ENCODE peak calls at places on chromosomes 1 and 21, in ten cellular contexts. J, G, C, P, O, E, V, I, B and N are unnamed samples.
A peak's percentile ranks its signal among the peaks of the same experiment; 100 is the strongest.

GRCh38 chr1:111471012-111471411 is 2.8 kb upstream of the C1orf162 start:
- DNase-seq in J (no peak), G (peak; percentile 41), C (peak; percentile 63), P (no peak), O (no peak), E (no peak), V (no peak), I (no peak), B (peak; percentile 90), N (no peak)

GRCh38 chr1:207987164-207987563 is 76.2 kb upstream of the CD34 start:
- DNase-seq in J (no peak), G (no peak), C (no peak), P (no peak), O (no peak), E (no peak), V (no peak), I (no peak), B (no peak), N (no peak)

GRCh38 chr1:192788184-192788583 is 20.7 kb upstream of the RGS2 start:
- DNase-seq in J (no peak), G (no peak), C (no peak), P (no peak), O (peak; percentile 76), E (peak; percentile 26), V (no peak), I (peak; percentile 85), B (no peak), N (no peak)

GRCh38 chr1:239044829-239045228 is 341.5 kb upstream of the CHRM3 start:
- DNase-seq in J (no peak), G (no peak), C (no peak), P (no peak), O (no peak), E (no peak), V (no peak), I (no peak), B (no peak), N (no peak)

GRCh38 chr21:45123440-45123839 is 49.1 kb downstream of the ADARB1 start:
- DNase-seq in J (no peak), G (no peak), C (no peak), P (no peak), O (no peak), E (no peak), V (no peak), I (no peak), B (no peak), N (no peak)

GRCh38 chr1:156903328-156904091 is 10.0 kb downstream of the PEAR1 start:
- DNase-seq in J (no peak), G (no peak), C (no peak), P (no peak), O (no peak), E (no peak), V (no peak), I (no peak), B (no peak), N (no peak)

GRCh38 chr1:168428063-168428731 is 115.6 kb downstream of the XCL2 start:
- DNase-seq in J (no peak), G (no peak), C (no peak), P (no peak), O (peak; percentile 7), E (no peak), V (peak; percentile 39), I (no peak), B (no peak), N (no peak)

GRCh38 chr1:9289090-9289534 is 3.6 kb upstream of the SPSB1 start:
- DNase-seq in J (peak; percentile 64), G (no peak), C (peak; percentile 78), P (no peak), O (peak; percentile 51), E (peak; percentile 77), V (peak; percentile 67), I (peak; percentile 74), B (peak; percentile 92), N (no peak)

GRCh38 chr1:93669369-93669768 is 12.3 kb downstream of the BCAR3 start:
- DNase-seq in J (no peak), G (no peak), C (no peak), P (no peak), O (no peak), E (peak; percentile 26), V (no peak), I (peak; percentile 58), B (no peak), N (no peak)

GRCh38 chr1:79848316-79848715 is 841.8 kb upstream of the ADGRL4 start:
- DNase-seq in J (no peak), G (no peak), C (no peak), P (no peak), O (no peak), E (no peak), V (no peak), I (peak; percentile 10), B (no peak), N (no peak)

GRCh38 chr1:198809247-198809646 is 170.4 kb downstream of the PTPRC start:
- DNase-seq in J (no peak), G (no peak), C (no peak), P (no peak), O (peak; percentile 41), E (no peak), V (no peak), I (peak; percentile 64), B (no peak), N (no peak)

GRCh38 chr1:7149080-7149838 is 364.0 kb downstream of the CAMTA1 start:
- DNase-seq in J (no peak), G (no peak), C (no peak), P (no peak), O (no peak), E (no peak), V (peak; percentile 79), I (no peak), B (no peak), N (no peak)

GRCh38 chr1:151994956-151995355 is 1.3 kb upstream of the S100A10 start:
- DNase-seq in J (no peak), G (no peak), C (no peak), P (no peak), O (peak; percentile 96), E (no peak), V (no peak), I (peak; percentile 98), B (no peak), N (peak; percentile 94)

GRCh38 chr1:2971146-2971501 is 50.1 kb upstream of the ACTRT2 start:
- DNase-seq in J (no peak), G (no peak), C (no peak), P (no peak), O (no peak), E (no peak), V (no peak), I (no peak), B (peak; percentile 49), N (no peak)

GRCh38 chr1:184298321-184299052 is 88.3 kb upstream of the C1orf21 start:
- DNase-seq in J (no peak), G (no peak), C (no peak), P (no peak), O (no peak), E (no peak), V (no peak), I (no peak), B (no peak), N (no peak)

GRCh38 chr1:213582976-213583567 is 404.7 kb upstream of the PROX1 start:
- DNase-seq in J (no peak), G (no peak), C (no peak), P (no peak), O (no peak), E (no peak), V (no peak), I (no peak), B (no peak), N (no peak)

GRCh38 chr1:72066431-72066830 is 215.9 kb downstream of the NEGR1 start:
- DNase-seq in J (no peak), G (no peak), C (no peak), P (no peak), O (peak; percentile 7), E (no peak), V (no peak), I (no peak), B (no peak), N (no peak)

GRCh38 chr1:204304067-204304466 is 55.7 kb downstream of the PLEKHA6 start:
- DNase-seq in J (no peak), G (no peak), C (no peak), P (no peak), O (no peak), E (peak; percentile 21), V (no peak), I (no peak), B (no peak), N (no peak)

GRCh38 chr1:183023146-183023600 is at the start of gene LAMC1:
- DNase-seq in J (peak; percentile 95), G (no peak), C (no peak), P (peak; percentile 38), O (peak; percentile 82), E (peak; percentile 90), V (peak; percentile 83), I (peak; percentile 80), B (peak; percentile 87), N (peak; percentile 76)

GRCh38 chr1:68178821-68179490 is 53.4 kb downstream of the WLS start:
- DNase-seq in J (no peak), G (no peak), C (no peak), P (no peak), O (peak; percentile 30), E (no peak), V (no peak), I (peak; percentile 68), B (no peak), N (no peak)
- TF ChIP-seq CTCF in J (no peak), G (no peak), C (no peak), P (no peak), O (no peak), E (no peak), V (no peak), I (no peak), B (no peak), N (no peak)

GRCh38 chr1:1239247-1239623 is 7.2 kb downstream of the B3GALT6 start:
- DNase-seq in J (no peak), G (no peak), C (no peak), P (no peak), O (no peak), E (no peak), V (no peak), I (no peak), B (no peak), N (no peak)
- TF ChIP-seq CTCF in J (no peak), G (no peak), C (no peak), P (no peak), O (no peak), E (no peak), V (no peak), I (no peak), B (no peak), N (no peak)

GRCh38 chr1:70745199-70745598 is 302.4 kb downstream of the PTGER3 start:
- DNase-seq in J (no peak), G (no peak), C (no peak), P (no peak), O (no peak), E (peak; percentile 12), V (no peak), I (no peak), B (no peak), N (no peak)
- TF ChIP-seq CTCF in J (no peak), G (no peak), C (no peak), P (peak; percentile 10), O (peak; percentile 23), E (peak; percentile 45), V (no peak), I (peak; percentile 8), B (no peak), N (peak; percentile 52)

DNA sequence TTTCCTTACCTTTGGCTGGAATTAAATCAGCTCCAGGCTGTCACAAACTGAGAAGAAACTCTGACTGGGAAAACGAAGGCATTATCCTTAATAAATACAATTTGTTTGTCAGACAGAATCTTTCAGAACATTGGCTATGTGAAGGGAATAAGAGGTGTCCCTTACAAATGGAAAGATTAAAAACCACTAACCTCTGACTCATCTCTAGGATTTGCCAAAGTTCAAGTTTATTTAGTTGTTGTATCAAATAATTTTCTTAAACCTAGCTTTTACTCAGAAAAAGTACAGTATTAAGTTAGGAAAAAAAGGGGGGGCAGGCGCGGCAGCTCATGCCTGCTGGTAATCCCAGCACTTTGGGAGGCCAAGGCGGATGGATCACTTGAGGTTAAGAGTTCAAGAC is 15.7 kb downstream of the SERTAD4 start:
- DNase-seq in J (no peak), G (no peak), C (no peak), P (no peak), O (no peak), E (no peak), V (no peak), I (no peak), B (no peak), N (no peak)
- TF ChIP-seq CTCF in J (no peak), G (no peak), C (no peak), P (no peak), O (no peak), E (no peak), V (no peak), I (no peak), B (no peak), N (no peak)